ENCODE peak calls at places on chromosomes 3 and 15, in ten cellular contexts. One of them, this sample, is unnamed.

GRCh38 chr15:43896543-43896942 is 69.7 kb downstream of the WDR76 start:
- DNase-seq in lower lobe of right lung: no peak
- DNase-seq in choroid plexus epithelial cell: no peak
- DNase-seq in astrocyte of the spinal cord: no peak
- DNase-seq in AG10803: no peak
- DNase-seq in brain microvascular endothelial cell: no peak
- DNase-seq in pancreas: no peak
- DNase-seq in heart right ventricle: no peak
- DNase-seq in HepG2: no peak
- DNase-seq in coronary artery: no peak
- DNase-seq in this sample: no peak

GRCh38 chr3:113531826-113532697 is at the start of gene SIDT1:
- DNase-seq in lower lobe of right lung: peak
- DNase-seq in choroid plexus epithelial cell: peak
- DNase-seq in astrocyte of the spinal cord: peak
- DNase-seq in AG10803: no peak
- DNase-seq in brain microvascular endothelial cell: no peak
- DNase-seq in pancreas: peak
- DNase-seq in heart right ventricle: no peak
- DNase-seq in HepG2: no peak
- DNase-seq in coronary artery: no peak
- DNase-seq in this sample: no peak

GRCh38 chr3:69081583-69082262 is 1.6 kb upstream of the UBA3 start:
- DNase-seq in lower lobe of right lung: no peak
- DNase-seq in choroid plexus epithelial cell: peak
- DNase-seq in astrocyte of the spinal cord: no peak
- DNase-seq in AG10803: no peak
- DNase-seq in brain microvascular endothelial cell: peak
- DNase-seq in pancreas: no peak
- DNase-seq in heart right ventricle: no peak
- DNase-seq in HepG2: no peak
- DNase-seq in coronary artery: no peak
- DNase-seq in this sample: no peak

GRCh38 chr3:174342206-174342605 is 516.9 kb upstream of the NAALADL2 start:
- DNase-seq in lower lobe of right lung: no peak
- DNase-seq in choroid plexus epithelial cell: no peak
- DNase-seq in astrocyte of the spinal cord: no peak
- DNase-seq in AG10803: peak
- DNase-seq in brain microvascular endothelial cell: no peak
- DNase-seq in pancreas: no peak
- DNase-seq in heart right ventricle: no peak
- DNase-seq in HepG2: no peak
- DNase-seq in coronary artery: no peak
- DNase-seq in this sample: no peak

GRCh38 chr15:65177901-65178300 is 7.2 kb downstream of the CLPX start:
- DNase-seq in lower lobe of right lung: no peak
- DNase-seq in choroid plexus epithelial cell: no peak
- DNase-seq in astrocyte of the spinal cord: no peak
- DNase-seq in AG10803: no peak
- DNase-seq in brain microvascular endothelial cell: no peak
- DNase-seq in pancreas: no peak
- DNase-seq in heart right ventricle: no peak
- DNase-seq in HepG2: no peak
- DNase-seq in coronary artery: no peak
- DNase-seq in this sample: peak

GRCh38 chr15:57948554-57949289 is 116.8 kb downstream of the ALDH1A2 start:
- DNase-seq in lower lobe of right lung: no peak
- DNase-seq in choroid plexus epithelial cell: no peak
- DNase-seq in astrocyte of the spinal cord: no peak
- DNase-seq in AG10803: no peak
- DNase-seq in brain microvascular endothelial cell: no peak
- DNase-seq in pancreas: no peak
- DNase-seq in heart right ventricle: no peak
- DNase-seq in HepG2: no peak
- DNase-seq in coronary artery: no peak
- DNase-seq in this sample: no peak

GRCh38 chr15:100684591-100684990 is 82.2 kb downstream of the ASB7 start:
- DNase-seq in lower lobe of right lung: no peak
- DNase-seq in choroid plexus epithelial cell: no peak
- DNase-seq in astrocyte of the spinal cord: no peak
- DNase-seq in AG10803: no peak
- DNase-seq in brain microvascular endothelial cell: no peak
- DNase-seq in pancreas: no peak
- DNase-seq in heart right ventricle: no peak
- DNase-seq in HepG2: no peak
- DNase-seq in coronary artery: peak
- DNase-seq in this sample: no peak

GRCh38 chr3:44066806-44067205 is 174.9 kb upstream of the TOPAZ1 start:
- DNase-seq in lower lobe of right lung: no peak
- DNase-seq in choroid plexus epithelial cell: peak
- DNase-seq in astrocyte of the spinal cord: no peak
- DNase-seq in AG10803: no peak
- DNase-seq in brain microvascular endothelial cell: peak
- DNase-seq in pancreas: no peak
- DNase-seq in heart right ventricle: no peak
- DNase-seq in HepG2: no peak
- DNase-seq in coronary artery: no peak
- DNase-seq in this sample: no peak

GRCh38 chr15:28955160-28955502 is 69.4 kb downstream of the APBA2 start:
- DNase-seq in lower lobe of right lung: no peak
- DNase-seq in choroid plexus epithelial cell: peak
- DNase-seq in astrocyte of the spinal cord: peak
- DNase-seq in AG10803: no peak
- DNase-seq in brain microvascular endothelial cell: peak
- DNase-seq in pancreas: no peak
- DNase-seq in heart right ventricle: no peak
- DNase-seq in HepG2: no peak
- DNase-seq in coronary artery: no peak
- DNase-seq in this sample: peak

GRCh38 chr3:87553058-87553457 is 276.7 kb upstream of the POU1F1 start:
- DNase-seq in lower lobe of right lung: no peak
- DNase-seq in choroid plexus epithelial cell: no peak
- DNase-seq in astrocyte of the spinal cord: no peak
- DNase-seq in AG10803: no peak
- DNase-seq in brain microvascular endothelial cell: no peak
- DNase-seq in pancreas: no peak
- DNase-seq in heart right ventricle: no peak
- DNase-seq in HepG2: no peak
- DNase-seq in coronary artery: no peak
- DNase-seq in this sample: no peak

GRCh38 chr3:23129817-23130216 is 73.3 kb upstream of the UBE2E2 start:
- DNase-seq in lower lobe of right lung: no peak
- DNase-seq in choroid plexus epithelial cell: peak
- DNase-seq in astrocyte of the spinal cord: peak
- DNase-seq in AG10803: peak
- DNase-seq in brain microvascular endothelial cell: no peak
- DNase-seq in pancreas: no peak
- DNase-seq in heart right ventricle: no peak
- DNase-seq in HepG2: no peak
- DNase-seq in coronary artery: no peak
- DNase-seq in this sample: peak

GRCh38 chr15:79828447-79828846 is 68.4 kb downstream of the MTHFS start:
- DNase-seq in lower lobe of right lung: no peak
- DNase-seq in choroid plexus epithelial cell: no peak
- DNase-seq in astrocyte of the spinal cord: no peak
- DNase-seq in AG10803: no peak
- DNase-seq in brain microvascular endothelial cell: no peak
- DNase-seq in pancreas: no peak
- DNase-seq in heart right ventricle: no peak
- DNase-seq in HepG2: no peak
- DNase-seq in coronary artery: no peak
- DNase-seq in this sample: no peak

GRCh38 chr3:9590282-9590791 is 36.7 kb upstream of the LHFPL4 start:
- DNase-seq in lower lobe of right lung: no peak
- DNase-seq in choroid plexus epithelial cell: no peak
- DNase-seq in astrocyte of the spinal cord: no peak
- DNase-seq in AG10803: no peak
- DNase-seq in brain microvascular endothelial cell: no peak
- DNase-seq in pancreas: no peak
- DNase-seq in heart right ventricle: no peak
- DNase-seq in HepG2: no peak
- DNase-seq in coronary artery: no peak
- DNase-seq in this sample: no peak

GRCh38 chr15:91537868-91538267 is 315.6 kb upstream of the SLCO3A1 start:
- DNase-seq in lower lobe of right lung: no peak
- DNase-seq in choroid plexus epithelial cell: no peak
- DNase-seq in astrocyte of the spinal cord: no peak
- DNase-seq in AG10803: no peak
- DNase-seq in brain microvascular endothelial cell: no peak
- DNase-seq in pancreas: no peak
- DNase-seq in heart right ventricle: no peak
- DNase-seq in HepG2: no peak
- DNase-seq in coronary artery: no peak
- DNase-seq in this sample: no peak

GRCh38 chr3:53775834-53776251 is 70.4 kb downstream of the CHDH start:
- DNase-seq in lower lobe of right lung: no peak
- DNase-seq in choroid plexus epithelial cell: no peak
- DNase-seq in astrocyte of the spinal cord: no peak
- DNase-seq in AG10803: peak
- DNase-seq in brain microvascular endothelial cell: no peak
- DNase-seq in pancreas: no peak
- DNase-seq in heart right ventricle: no peak
- DNase-seq in HepG2: no peak
- DNase-seq in coronary artery: no peak
- DNase-seq in this sample: no peak

DNA sequence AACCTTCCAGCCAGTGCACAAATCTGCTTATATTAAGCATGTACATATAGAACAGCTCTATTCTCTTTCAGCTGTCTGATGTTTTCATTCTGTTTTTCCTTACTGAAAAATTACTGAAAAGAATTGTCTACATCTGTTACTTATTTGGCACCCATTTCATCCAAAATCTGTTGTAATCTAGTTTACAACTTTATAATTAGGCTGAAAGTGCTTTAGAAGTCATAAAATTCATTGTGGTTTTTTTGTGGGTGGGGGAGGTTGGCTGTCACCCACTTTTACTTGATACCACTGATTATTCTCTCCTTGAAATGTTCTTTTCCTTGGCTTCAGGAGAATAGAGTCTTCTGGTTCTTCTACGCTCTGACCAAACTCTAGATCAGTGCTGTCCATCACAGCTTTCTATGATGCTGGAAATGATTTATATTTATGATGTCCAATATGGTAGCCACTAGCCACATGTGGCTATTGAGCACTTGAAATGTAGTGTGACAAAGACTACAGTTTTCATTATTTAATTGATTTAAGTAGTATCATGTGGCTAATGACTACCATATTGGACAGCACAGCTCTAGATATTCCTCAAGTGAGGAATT is 2.7 kb downstream of the LNP1 start:
- DNase-seq in lower lobe of right lung: no peak
- DNase-seq in choroid plexus epithelial cell: no peak
- DNase-seq in astrocyte of the spinal cord: no peak
- DNase-seq in AG10803: peak
- DNase-seq in brain microvascular endothelial cell: no peak
- DNase-seq in pancreas: no peak
- DNase-seq in heart right ventricle: no peak
- DNase-seq in HepG2: no peak
- DNase-seq in coronary artery: no peak
- DNase-seq in this sample: no peak
- H3K4me3 ChIP-seq in lower lobe of right lung: no peak
- H3K4me3 ChIP-seq in choroid plexus epithelial cell: no peak
- H3K4me3 ChIP-seq in astrocyte of the spinal cord: no peak
- H3K4me3 ChIP-seq in AG10803: no peak
- H3K4me3 ChIP-seq in brain microvascular endothelial cell: no peak
- H3K4me3 ChIP-seq in pancreas: no peak
- H3K4me3 ChIP-seq in heart right ventricle: peak
- H3K4me3 ChIP-seq in HepG2: peak
- H3K4me3 ChIP-seq in coronary artery: peak
- H3K4me3 ChIP-seq in this sample: peak

GRCh38 chr15:45402162-45402954 is 24.0 kb upstream of the GATM start:
- DNase-seq in lower lobe of right lung: peak
- DNase-seq in choroid plexus epithelial cell: peak
- DNase-seq in astrocyte of the spinal cord: peak
- DNase-seq in AG10803: peak
- DNase-seq in brain microvascular endothelial cell: peak
- DNase-seq in pancreas: peak
- DNase-seq in heart right ventricle: peak
- DNase-seq in HepG2: peak
- DNase-seq in coronary artery: peak
- DNase-seq in this sample: peak
- TF ChIP-seq CTCF in lower lobe of right lung: no peak
- TF ChIP-seq CTCF in choroid plexus epithelial cell: no peak
- TF ChIP-seq CTCF in astrocyte of the spinal cord: no peak
- TF ChIP-seq CTCF in AG10803: no peak
- TF ChIP-seq CTCF in brain microvascular endothelial cell: no peak
- TF ChIP-seq CTCF in pancreas: no peak
- TF ChIP-seq CTCF in heart right ventricle: peak
- TF ChIP-seq CTCF in HepG2: no peak
- TF ChIP-seq CTCF in coronary artery: no peak
- TF ChIP-seq CTCF in this sample: no peak

DNA sequence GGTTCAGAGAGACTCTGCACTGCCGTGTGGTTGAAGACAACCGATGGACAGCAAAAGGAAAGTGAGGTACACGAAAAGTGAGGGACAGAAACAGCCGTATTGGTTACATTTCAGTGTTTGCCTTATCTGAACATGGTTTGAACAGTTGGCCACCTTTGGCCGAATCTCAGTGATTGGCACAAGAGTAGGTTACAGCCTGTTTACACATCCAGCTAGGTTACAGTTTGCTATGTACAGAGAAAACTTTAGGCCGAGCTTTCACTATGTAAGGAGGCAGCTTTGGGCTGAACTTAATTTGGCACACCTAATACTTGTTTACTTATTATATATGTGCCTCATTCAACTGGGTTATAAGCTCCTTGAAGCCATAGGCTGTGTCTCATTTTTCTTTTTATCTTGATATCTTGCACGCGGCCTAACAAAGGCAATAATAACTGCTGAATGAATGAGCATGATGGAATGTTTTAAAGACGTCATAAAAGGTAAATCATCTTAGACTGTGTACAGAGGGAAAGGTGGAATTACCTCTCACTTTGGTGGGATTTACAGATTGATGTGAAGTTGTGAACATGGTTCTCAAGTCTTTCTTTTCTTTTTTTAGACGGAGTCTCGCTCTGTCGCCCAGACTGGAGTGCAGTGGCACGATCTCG is 17.2 kb upstream of the GREM1 start:
- DNase-seq in lower lobe of right lung: no peak
- DNase-seq in choroid plexus epithelial cell: no peak
- DNase-seq in astrocyte of the spinal cord: no peak
- DNase-seq in AG10803: no peak
- DNase-seq in brain microvascular endothelial cell: no peak
- DNase-seq in pancreas: peak
- DNase-seq in heart right ventricle: no peak
- DNase-seq in HepG2: peak
- DNase-seq in coronary artery: no peak
- DNase-seq in this sample: no peak
- H3K4me3 ChIP-seq in lower lobe of right lung: no peak
- H3K4me3 ChIP-seq in choroid plexus epithelial cell: no peak
- H3K4me3 ChIP-seq in astrocyte of the spinal cord: no peak
- H3K4me3 ChIP-seq in AG10803: no peak
- H3K4me3 ChIP-seq in brain microvascular endothelial cell: no peak
- H3K4me3 ChIP-seq in pancreas: no peak
- H3K4me3 ChIP-seq in heart right ventricle: no peak
- H3K4me3 ChIP-seq in HepG2: peak
- H3K4me3 ChIP-seq in coronary artery: no peak
- H3K4me3 ChIP-seq in this sample: no peak

GRCh38 chr3:169218314-169218983 is 445.1 kb downstream of the MECOM start:
- DNase-seq in lower lobe of right lung: no peak
- DNase-seq in choroid plexus epithelial cell: peak
- DNase-seq in astrocyte of the spinal cord: peak
- DNase-seq in AG10803: peak
- DNase-seq in brain microvascular endothelial cell: peak
- DNase-seq in pancreas: peak
- DNase-seq in heart right ventricle: peak
- DNase-seq in HepG2: peak
- DNase-seq in coronary artery: no peak
- DNase-seq in this sample: peak
- TF ChIP-seq CTCF in lower lobe of right lung: peak
- TF ChIP-seq CTCF in choroid plexus epithelial cell: peak
- TF ChIP-seq CTCF in astrocyte of the spinal cord: peak
- TF ChIP-seq CTCF in AG10803: peak
- TF ChIP-seq CTCF in brain microvascular endothelial cell: peak
- TF ChIP-seq CTCF in pancreas: peak
- TF ChIP-seq CTCF in heart right ventricle: peak
- TF ChIP-seq CTCF in HepG2: peak
- TF ChIP-seq CTCF in coronary artery: no peak
- TF ChIP-seq CTCF in this sample: peak

This sample was measured in cardiac fibroblast.